ENCODE peak calls at places on chromosomes 16 and 17, in six cellular contexts. M, P, A, K, W and Q are unnamed samples.
A peak's percentile ranks its signal among the peaks of the same experiment; 100 is the strongest.

GRCh38 chr17:35344262-35344661 is 29.2 kb downstream of the SLFN11 start:
- DNase-seq in M (no peak), P (no peak), A (no peak), K (no peak), W (no peak), Q (no peak)

GRCh38 chr17:7851438-7852261 is 3.2 kb upstream of the TMEM88 start:
- DNase-seq in M (peak; percentile 93), P (peak; percentile 92), A (peak; percentile 91), K (peak; percentile 82), W (peak; percentile 95), Q (peak; percentile 85)

GRCh38 chr17:550041-550398 is 164.6 kb downstream of the VPS53 start:
- DNase-seq in M (no peak), P (no peak), A (peak; percentile 39), K (no peak), W (no peak), Q (no peak)

GRCh38 chr16:14095883-14096551 is 24.9 kb downstream of the MRTFB start:
- DNase-seq in M (no peak), P (no peak), A (no peak), K (no peak), W (no peak), Q (no peak)

GRCh38 chr16:7025616-7026190 is 306.9 kb upstream of the RBFOX1 start:
- DNase-seq in M (peak; percentile 71), P (no peak), A (no peak), K (no peak), W (peak; percentile 8), Q (no peak)

GRCh38 chr17:32285770-32286517 is 20.3 kb downstream of the RHBDL3 start:
- DNase-seq in M (no peak), P (no peak), A (no peak), K (no peak), W (no peak), Q (no peak)

GRCh38 chr17:17685775-17686291 is 4.6 kb downstream of the RAI1 start:
- DNase-seq in M (no peak), P (no peak), A (peak; percentile 72), K (no peak), W (no peak), Q (no peak)

GRCh38 chr16:29290631-29291247 is 115.8 kb downstream of the NPIPB11 start:
- DNase-seq in M (peak; percentile 52), P (peak; percentile 36), A (peak; percentile 82), K (peak; percentile 47), W (peak; percentile 89), Q (peak; percentile 6)

GRCh38 chr17:76161619-76162222 is 20.7 kb upstream of the FOXJ1 start:
- DNase-seq in M (no peak), P (no peak), A (no peak), K (no peak), W (peak; percentile 40), Q (no peak)

GRCh38 chr16:24999088-24999670 is 16.0 kb downstream of the ARHGAP17 start:
- DNase-seq in M (no peak), P (no peak), A (no peak), K (no peak), W (no peak), Q (no peak)

GRCh38 chr17:47714773-47715396 is 18.2 kb upstream of the TBX21 start:
- DNase-seq in M (no peak), P (no peak), A (no peak), K (no peak), W (no peak), Q (no peak)

GRCh38 chr16:54932737-54933254 is 2.1 kb downstream of the IRX5 start:
- DNase-seq in M (no peak), P (no peak), A (no peak), K (no peak), W (peak; percentile 79), Q (no peak)

GRCh38 chr17:21464611-21465021 is 88.5 kb downstream of the KCNJ12 start:
- DNase-seq in M (no peak), P (no peak), A (no peak), K (no peak), W (peak; percentile 26), Q (no peak)

GRCh38 chr16:67668495-67669157 is 2.0 kb downstream of the C16orf86 start:
- DNase-seq in M (no peak), P (no peak), A (no peak), K (no peak), W (no peak), Q (no peak)

GRCh38 chr16:6160871-6161270 is 1063.3 kb upstream of the EEF2KMT start:
- DNase-seq in M (no peak), P (no peak), A (no peak), K (no peak), W (no peak), Q (no peak)

GRCh38 chr17:42517516-42517915 is 18.5 kb upstream of the NAGLU start:
- DNase-seq in M (peak; percentile 53), P (peak; percentile 84), A (peak; percentile 97), K (peak; percentile 49), W (peak; percentile 87), Q (peak; percentile 79)

GRCh38 chr17:8803531-8804416 is 4.6 kb upstream of the MFSD6L start:
- DNase-seq in M (no peak), P (no peak), A (no peak), K (no peak), W (no peak), Q (no peak)

GRCh38 chr17:50864747-50865059 is 1.5 kb downstream of the TOB1 start:
- DNase-seq in M (no peak), P (no peak), A (no peak), K (no peak), W (no peak), Q (no peak)

GRCh38 chr17:73510981-73511442 is 133.2 kb downstream of the SDK2 start:
- DNase-seq in M (no peak), P (no peak), A (no peak), K (no peak), W (no peak), Q (no peak)